ENCODE peak calls at places on chromosome 2, in four cellular contexts. Q, U, M and R are unnamed samples.

GRCh38 chr2:237889016-237889415 is 29.6 kb downstream of the RAMP1 start:
- DNase-seq in Q (no peak), U (no peak), M (no peak), R (no peak)

GRCh38 chr2:134324942-134325341 is 71.1 kb downstream of the MGAT5 start:
- DNase-seq in U (no peak), M (no peak), Q (no peak), R (no peak)

GRCh38 chr2:14673351-14673875 is 40.9 kb downstream of the LRATD1 start:
- DNase-seq in Q (no peak), U (no peak), M (no peak), R (no peak)

GRCh38 chr2:240994161-240994896 is 4.1 kb upstream of the SNED1 start:
- DNase-seq in U (no peak), M (no peak), Q (no peak), R (no peak)

GRCh38 chr2:6692819-6693218 is 172.9 kb downstream of the CMPK2 start:
- DNase-seq in U (no peak), M (no peak), Q (no peak), R (no peak)

GRCh38 chr2:68974946-68975665 is 670 bp downstream of the GKN1 start:
- DNase-seq in U (no peak), M (no peak), Q (no peak), R (no peak)

GRCh38 chr2:229273384-229274338 is 2.6 kb upstream of the PID1 start:
- DNase-seq in U (peak; percentile 85), Q (peak; percentile 65), M (peak; percentile 16), R (peak; percentile 67)

GRCh38 chr2:166138144-166138543 is 10.3 kb upstream of the SCN1A start:
- DNase-seq in U (no peak), Q (no peak), M (no peak), R (no peak)

GRCh38 chr2:56313541-56313940 is 129.8 kb downstream of the CCDC85A start:
- DNase-seq in Q (peak; percentile 9), U (no peak), M (no peak), R (no peak)

GRCh38 chr2:53840580-53840979 is 19.2 kb downstream of the GPR75 start:
- DNase-seq in U (no peak), Q (no peak), M (no peak), R (no peak)

GRCh38 chr2:197042613-197043248 is 116.2 kb upstream of the PGAP1 start:
- DNase-seq in M (no peak), U (no peak), Q (no peak), R (peak; percentile 11)

GRCh38 chr2:71934320-71934593 is 213.4 kb downstream of the CYP26B1 start:
- DNase-seq in U (no peak), Q (no peak), M (peak; percentile 1), R (no peak)

GRCh38 chr2:62304429-62305417 is 108.8 kb downstream of the B3GNT2 start:
- DNase-seq in M (peak; percentile 93), U (no peak), Q (peak; percentile 57), R (peak; percentile 73)

GRCh38 chr2:113073325-113073834 is 5.6 kb downstream of the IL1F10 start:
- DNase-seq in M (no peak), U (no peak), Q (no peak), R (no peak)

GRCh38 chr2:143787674-143788073 is 658.5 kb downstream of the ARHGAP15 start:
- DNase-seq in U (no peak), Q (no peak), M (no peak), R (peak; percentile 14)

GRCh38 chr2:102027036-102027702 is 35.4 kb downstream of the IL1R2 start:
- DNase-seq in M (no peak), U (no peak), Q (no peak), R (peak; percentile 88)

GRCh38 chr2:29013046-29013780 is 32.1 kb downstream of the TOGARAM2 start:
- DNase-seq in M (no peak), Q (no peak), U (peak; percentile 40), R (peak; percentile 15)

GRCh38 chr2:118177932-118178331 is 89.7 kb downstream of the INSIG2 start:
- DNase-seq in Q (no peak), U (no peak), M (no peak), R (no peak)

GRCh38 chr2:228446732-228447131 is 265.2 kb upstream of the SPHKAP start:
- DNase-seq in Q (no peak), U (no peak), M (no peak), R (no peak)

GRCh38 chr2:241272722-241273551 is 42.5 kb downstream of the HDLBP start:
- DNase-seq in Q (no peak), M (no peak), U (peak; percentile 18), R (peak; percentile 59)

GRCh38 chr2:128381001-128381938 is 62.6 kb upstream of the HS6ST1 start:
- DNase-seq in M (no peak), U (no peak), Q (peak; percentile 68), R (no peak)

GRCh38 chr2:121944072-121944829 is 188.8 kb downstream of the TSN start:
- DNase-seq in Q (no peak), U (peak; percentile 36), M (no peak), R (peak; percentile 56)

DNA sequence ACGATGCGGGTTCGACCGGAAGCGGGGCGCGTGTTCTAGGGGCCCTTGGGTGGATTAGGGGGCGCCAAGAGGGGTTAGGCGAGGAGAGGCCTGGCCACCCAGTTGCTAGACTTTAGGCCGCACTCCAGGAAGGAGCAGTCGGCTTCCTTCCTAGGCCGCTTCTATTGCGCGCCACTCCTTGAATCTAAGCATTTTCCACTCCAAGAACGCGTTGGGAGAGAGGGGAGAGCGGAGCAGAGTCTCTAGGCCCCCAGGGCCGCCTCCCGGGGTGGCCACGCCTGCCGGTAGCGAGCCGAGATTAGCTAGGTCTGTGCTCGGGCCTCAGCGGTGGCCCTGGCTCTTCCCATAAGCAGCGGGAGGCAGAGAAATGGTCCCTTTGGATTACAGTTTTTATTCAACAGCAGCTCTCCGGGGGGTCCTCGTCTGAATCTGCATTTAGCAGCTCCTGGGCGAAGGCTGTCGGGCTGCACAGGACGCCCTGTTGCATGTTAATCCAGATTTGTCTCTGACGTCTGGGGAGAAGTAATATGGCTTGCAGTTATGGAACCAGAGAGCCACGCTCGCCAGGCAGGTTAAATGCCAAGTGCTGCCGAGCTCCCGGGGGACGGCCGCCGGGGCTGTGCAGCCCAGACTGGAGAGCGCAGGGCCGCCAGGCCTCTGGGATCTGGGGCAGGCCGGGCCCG is 11.4 kb downstream of the MEIS1 start:
- DNase-seq in M (no peak), Q (no peak), U (no peak), R (no peak)
- TF ChIP-seq MAZ in M (no peak), Q (no peak), U (no peak), R (no peak)

DNA sequence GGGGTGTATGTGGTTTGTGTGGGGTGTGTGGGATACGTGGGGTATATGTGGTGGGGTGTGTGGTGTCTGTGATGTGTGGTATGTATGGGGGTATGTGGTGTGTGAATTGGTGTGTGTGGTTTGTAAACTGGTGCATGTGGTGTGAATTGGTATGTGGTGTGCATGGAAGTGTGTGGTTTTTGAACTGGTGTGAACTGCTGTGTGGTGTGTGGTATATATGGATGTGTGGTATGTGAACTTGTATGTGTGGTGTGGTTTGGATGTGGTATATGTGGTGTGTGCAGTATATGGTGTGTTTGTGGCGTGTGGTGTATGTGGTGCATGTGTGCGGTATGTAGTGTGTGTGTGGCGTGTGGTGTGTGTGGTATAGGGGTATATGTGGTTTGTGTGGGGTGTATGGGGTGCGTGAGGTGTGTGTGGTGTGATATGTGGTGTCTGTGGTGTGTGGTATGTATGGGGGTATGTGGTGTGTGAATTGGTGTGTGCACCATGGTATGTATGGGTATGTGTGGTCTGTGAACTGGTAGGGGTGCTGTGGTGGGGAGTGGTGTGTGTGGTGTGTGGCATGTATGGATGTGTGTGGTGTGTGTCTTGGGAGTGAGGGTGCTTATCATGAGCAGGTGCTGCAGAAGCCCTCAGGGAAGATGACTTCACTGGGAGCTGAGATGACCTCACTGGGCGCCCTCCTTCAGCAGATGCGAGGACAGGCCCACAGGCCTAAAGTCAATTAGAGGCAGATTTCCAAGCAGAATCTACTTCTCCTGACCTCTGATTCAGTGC is 209.6 kb upstream of the TNP1 start:
- DNase-seq in Q (no peak), M (no peak), U (no peak), R (peak; percentile 36)
- TF ChIP-seq MAZ in Q (no peak), M (no peak), U (no peak), R (no peak)

DNA sequence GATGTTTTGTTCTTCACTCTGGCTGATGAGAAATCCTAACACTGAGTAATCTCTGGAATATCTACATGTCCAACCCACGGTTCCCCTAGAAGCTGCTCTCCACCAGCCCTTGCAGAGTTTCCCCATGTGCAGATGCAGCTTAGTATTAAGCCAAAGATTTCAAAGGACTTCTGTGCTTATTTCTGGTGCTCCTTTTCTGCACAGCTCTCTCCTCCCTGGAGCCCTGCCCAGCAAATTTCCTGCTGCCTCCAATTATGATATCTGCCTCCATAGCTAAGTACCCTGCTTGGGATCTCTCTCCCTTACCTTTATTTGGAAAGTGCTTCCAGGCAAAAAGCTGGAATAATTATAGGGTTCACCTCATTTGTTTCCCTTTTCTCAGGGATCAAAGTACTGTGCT is 949.3 kb downstream of the BCL11A start:
- DNase-seq in U (no peak), Q (no peak), M (no peak), R (no peak)
- TF ChIP-seq MAZ in U (no peak), Q (no peak), M (no peak), R (no peak)

GRCh38 chr2:148909114-148909513 is 34.1 kb downstream of the KIF5C start:
- DNase-seq in U (no peak), M (no peak), Q (no peak), R (peak; percentile 3)
- TF ChIP-seq MAZ in U (no peak), M (no peak), Q (no peak), R (no peak)

GRCh38 chr2:85802337-85803103 is 48.7 kb downstream of the ATOH8 start:
- DNase-seq in U (no peak), M (no peak), Q (no peak), R (peak; percentile 93)
- TF ChIP-seq MAZ in U (no peak), M (no peak), Q (no peak), R (peak; percentile 28)

DNA sequence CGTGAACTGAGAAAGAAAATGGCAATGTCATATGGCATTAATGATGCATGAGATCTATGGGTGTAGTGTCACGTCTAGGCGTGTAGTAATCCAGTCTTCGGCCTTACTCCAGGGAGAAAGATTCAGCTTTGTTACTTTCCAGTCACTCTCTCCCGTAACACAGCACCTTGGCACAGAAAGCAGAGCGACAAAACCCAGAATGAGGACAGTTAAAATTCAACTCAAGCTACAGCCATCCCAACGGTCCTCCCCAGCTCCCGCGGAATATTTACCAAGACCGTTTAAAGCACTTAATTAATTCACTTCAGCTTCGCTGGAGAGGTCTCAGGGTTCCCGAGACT is 792 bp upstream of the CRIM1 start:
- DNase-seq in M (no peak), U (no peak), Q (no peak), R (no peak)
- TF ChIP-seq MAZ in M (no peak), U (no peak), Q (no peak), R (no peak)

DNA sequence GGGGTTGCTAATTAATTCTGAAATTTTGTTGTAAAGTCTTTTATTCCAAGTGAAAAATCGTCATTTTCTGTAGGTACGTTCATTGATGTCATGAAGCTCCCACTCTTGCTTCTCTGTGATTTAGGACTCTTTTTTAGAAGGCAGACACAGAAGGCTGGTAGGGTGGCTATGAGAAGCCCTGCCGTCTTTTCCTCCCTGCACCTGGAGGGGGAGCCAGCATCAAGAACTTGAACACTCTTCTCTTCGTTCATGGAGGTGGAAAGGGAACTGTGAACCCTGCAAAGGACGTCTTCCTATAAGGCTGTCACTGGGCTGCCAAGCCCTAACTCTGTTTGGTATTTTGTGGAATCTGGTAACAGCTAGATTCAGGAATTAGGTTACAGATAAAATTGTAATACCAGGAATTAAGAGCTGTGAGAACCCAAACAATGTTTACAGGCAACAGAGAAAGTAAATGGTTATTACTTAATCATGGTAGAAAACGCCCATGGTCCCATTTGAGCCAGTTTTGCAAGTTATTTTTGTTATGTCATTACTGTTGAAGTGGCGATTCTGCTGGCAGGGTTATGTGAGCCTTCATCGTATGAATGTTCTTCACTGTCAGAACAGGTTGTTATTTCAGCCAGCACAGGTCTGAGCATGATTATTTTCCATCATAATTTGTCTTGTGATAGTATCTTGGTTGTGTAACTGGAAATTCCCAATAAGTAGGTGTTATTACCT is 112.2 kb downstream of the OSBPL6 start:
- DNase-seq in Q (peak; percentile 62), U (peak; percentile 62), M (peak; percentile 66), R (peak; percentile 58)
- TF ChIP-seq MAZ in Q (no peak), U (no peak), M (no peak), R (no peak)

GRCh38 chr2:48551548-48551947 is 21.6 kb downstream of the STON1 start:
- DNase-seq in M (no peak), Q (no peak), U (no peak), R (peak; percentile 40)
- TF ChIP-seq MAZ in M (no peak), Q (no peak), U (no peak), R (no peak)